ENCODE peak calls at places on chromosomes 12 and 14, in seven cellular contexts. J, I, G, U, R, K and T are unnamed samples. For H3K4me1, the result is how much of the 10 kb centered on the place peaks cover.

GRCh38 chr12:107223816-107224215 is 130.5 kb upstream of the CRY1 start:
- DNase-seq in G (peak), I (no peak), J (no peak), K (no peak), R (no peak), U (no peak), T (no peak)

GRCh38 chr14:90521121-90521929 is 124.5 kb downstream of the CALM1 start:
- DNase-seq in G (peak), U (no peak), I (no peak), K (no peak), R (no peak), J (no peak), T (no peak)

GRCh38 chr14:76151398-76152332 is at the start of gene GPATCH2L:
- DNase-seq in J (peak), R (peak), I (no peak), K (peak), U (peak), G (peak), T (peak)

GRCh38 chr12:92059976-92060375 is 85.7 kb downstream of the BTG1 start:
- DNase-seq in G (no peak), I (no peak), J (no peak), R (no peak), U (peak), K (no peak), T (peak)

GRCh38 chr12:47438175-47438574 is 267.7 kb downstream of the RPAP3 start:
- DNase-seq in J (no peak), R (no peak), G (no peak), U (no peak), I (no peak), K (no peak), T (no peak)

GRCh38 chr12:622420-622819 is 40.8 kb downstream of the NINJ2 start:
- DNase-seq in I (no peak), U (no peak), G (no peak), R (no peak), J (no peak), K (no peak), T (no peak)

GRCh38 chr14:93936245-93936644 is 9.1 kb downstream of the FAM181A start:
- DNase-seq in J (no peak), G (peak), R (no peak), K (peak), U (peak), I (no peak), T (no peak)

GRCh38 chr12:92717202-92717601 is 14.4 kb downstream of the PLEKHG7 start:
- DNase-seq in K (peak), U (peak), R (peak), G (peak), J (no peak), I (no peak), T (peak)

GRCh38 chr14:80523518-80524117 is 312.3 kb upstream of the DIO2 start:
- DNase-seq in J (no peak), R (no peak), I (no peak), U (peak), G (no peak), K (no peak), T (no peak)

GRCh38 chr14:94288610-94289465 is 4.2 kb downstream of the SERPINA10 start:
- DNase-seq in G (no peak), K (peak), J (no peak), R (no peak), I (no peak), U (no peak), T (no peak)

GRCh38 chr14:98184467-98184866 is 1087.5 kb downstream of the BCL11B start:
- DNase-seq in R (no peak), G (no peak), U (no peak), K (no peak), J (no peak), I (no peak), T (no peak)

GRCh38 chr12:110739894-110740293 is 2.8 kb downstream of the PPP1CC start:
- DNase-seq in U (no peak), G (no peak), J (no peak), R (no peak), I (no peak), K (no peak), T (no peak)

GRCh38 chr14:21536395-21537087 is 10.4 kb upstream of the SALL2 start:
- DNase-seq in I (no peak), U (no peak), G (peak), J (no peak), R (no peak), K (peak), T (no peak)
- TF ChIP-seq EZH2 in I (peak), U (no peak), G (no peak), J (no peak), R (no peak), K (no peak), T (peak)

GRCh38 chr12:6278439-6279255 is 31.8 kb upstream of the PLEKHG6 start:
- DNase-seq in G (peak), I (no peak), J (peak), R (no peak), U (peak), K (peak), T (peak)

GRCh38 chr12:6279631-6280030 is 30.9 kb upstream of the PLEKHG6 start:
- DNase-seq in U (no peak), I (no peak), J (no peak), K (no peak), G (no peak), R (no peak), T (no peak)

GRCh38 chr12:6277982-6278438 is 32.5 kb upstream of the PLEKHG6 start:
- DNase-seq in K (no peak), R (no peak), G (no peak), U (peak), I (no peak), J (no peak), T (no peak)

GRCh38 chr12:6280053-6280469 is 30.4 kb upstream of the PLEKHG6 start:
- DNase-seq in J (no peak), I (peak), R (peak), U (peak), G (no peak), K (no peak), T (peak)

DNA sequence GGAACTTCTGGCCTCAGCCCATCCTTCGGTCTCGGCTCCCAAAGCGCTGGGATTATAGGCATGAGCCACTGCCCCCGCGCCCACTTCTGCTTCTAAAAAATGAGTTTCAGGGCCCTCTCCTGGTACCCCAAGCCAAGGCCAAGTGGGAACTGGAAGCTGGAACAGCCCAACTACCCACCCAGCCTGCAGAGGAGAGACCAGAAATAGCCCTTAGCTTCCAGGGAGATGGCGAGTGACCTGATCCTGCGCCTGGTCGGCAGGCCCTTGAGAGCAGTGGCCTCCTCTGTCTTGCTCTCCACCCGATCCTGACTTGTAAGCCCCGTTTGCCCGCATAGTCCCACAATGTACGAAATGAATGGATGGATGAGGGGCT is 31.2 kb upstream of the PLEKHG6 start:
- DNase-seq in U (no peak), R (no peak), I (no peak), G (no peak), K (no peak), J (no peak), T (no peak)
- H3K4me1 ChIP-seq in U (half or more), R (half or more), I (under half), G (under half), K (under half), J (under half), T (under half)

DNA sequence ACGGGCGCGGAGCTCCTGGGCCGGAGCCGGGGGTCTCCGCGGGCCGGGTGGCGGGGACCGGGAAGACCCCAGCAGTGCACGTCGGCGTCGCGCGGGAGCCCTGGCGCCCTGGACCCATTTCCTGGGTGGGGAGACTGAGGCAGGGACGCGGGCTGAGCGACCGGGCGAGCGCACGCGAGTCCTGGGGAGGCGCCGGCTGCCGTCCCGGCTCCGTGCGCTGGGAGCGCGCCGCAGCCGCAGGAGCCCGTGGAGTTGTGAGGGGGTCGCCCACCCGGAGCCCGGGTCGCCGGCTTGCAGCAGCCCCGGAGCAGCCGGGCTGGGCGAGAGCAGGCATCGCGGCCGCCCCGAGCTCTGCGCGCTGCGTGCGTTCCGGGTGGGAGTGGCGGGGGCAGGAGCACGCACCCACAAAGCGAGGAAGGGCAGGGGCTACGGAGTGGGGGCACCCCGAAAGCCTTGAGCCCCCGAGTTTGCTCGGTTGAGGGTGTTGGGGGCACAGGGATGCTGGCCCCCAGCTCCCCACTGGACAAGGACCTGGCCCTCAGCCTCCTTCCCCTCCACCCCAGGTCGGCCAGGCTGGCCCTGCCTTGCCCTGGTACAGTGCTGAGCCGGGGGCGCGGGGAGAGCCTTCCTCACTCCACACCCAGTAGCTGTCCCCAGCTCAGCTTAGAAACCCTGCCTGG is 618 bp downstream of the MMP17 start:
- DNase-seq in U (peak), R (no peak), K (peak), G (peak), J (no peak), I (no peak), T (no peak)
- TF ChIP-seq EZH2 in U (no peak), R (no peak), K (peak), G (no peak), J (no peak), I (peak), T (no peak)

DNA sequence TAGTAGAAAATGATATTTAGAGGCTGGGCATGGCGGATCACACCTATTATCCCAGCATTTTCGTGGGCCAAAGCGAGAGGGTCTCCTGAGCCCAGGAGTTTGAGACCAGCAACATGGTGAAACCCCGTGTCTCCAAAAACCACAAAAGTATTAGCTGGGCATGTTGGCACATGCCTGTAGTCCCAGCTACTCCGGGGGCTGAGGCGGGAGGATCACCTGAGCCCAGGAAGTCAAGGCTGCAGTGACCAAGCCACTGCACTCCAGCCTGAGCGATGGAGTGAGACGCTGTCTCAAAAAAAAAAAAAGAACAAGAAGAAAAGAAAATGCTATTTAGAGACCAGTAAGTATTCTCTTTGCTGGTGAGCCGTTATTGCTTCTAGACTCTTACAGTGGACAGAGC is 79.2 kb upstream of the MDM1 start:
- DNase-seq in K (no peak), G (no peak), R (no peak), J (no peak), I (no peak), U (no peak), T (no peak)
- H3K4me1 ChIP-seq in K (under half), G (under half), R (under half), J (under half), I (under half), U (under half), T (under half)

DNA sequence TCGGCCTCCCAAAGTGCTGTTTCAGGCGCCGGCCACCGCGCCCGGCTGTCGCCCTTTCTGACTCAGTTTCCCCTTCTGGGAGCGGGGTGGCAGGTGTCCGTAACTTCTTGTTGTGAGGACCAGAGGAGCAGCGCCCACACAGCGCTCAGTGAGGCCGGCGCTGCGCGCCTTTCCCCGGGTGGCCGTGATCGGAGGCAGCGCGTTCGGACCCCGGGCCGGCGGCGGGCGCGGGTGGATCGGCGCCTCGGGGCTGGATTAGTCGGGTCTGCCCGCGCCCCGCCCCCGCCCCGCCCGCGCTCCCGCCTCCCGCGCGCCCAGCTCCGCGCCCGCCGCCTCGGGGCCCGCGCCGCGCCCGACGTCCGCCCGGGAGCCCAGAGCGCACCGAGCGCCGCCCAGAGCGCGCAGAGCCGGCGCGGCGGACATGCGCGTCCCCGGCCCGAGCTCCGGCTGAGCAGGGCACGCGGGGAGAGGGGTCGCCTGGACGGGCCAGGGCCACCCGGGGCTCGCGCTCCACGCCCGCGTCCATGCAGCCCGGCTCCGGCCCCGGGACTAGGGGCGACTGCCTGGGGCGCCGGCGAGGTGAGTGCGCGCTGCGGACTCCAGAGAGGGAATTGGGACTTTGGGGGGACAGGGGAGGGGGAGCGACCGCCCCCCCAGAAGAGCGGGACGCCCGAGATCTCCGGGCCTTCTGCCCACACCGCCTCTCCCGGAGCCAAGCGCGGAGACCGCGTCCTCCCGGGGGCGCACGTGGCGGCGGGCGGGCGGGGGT is 50.5 kb downstream of the LRCOL1 start:
- DNase-seq in I (no peak), G (peak), K (peak), J (no peak), R (peak), U (peak), T (peak)
- TF ChIP-seq EZH2 in I (no peak), G (no peak), K (no peak), J (no peak), R (no peak), U (no peak), T (no peak)

GRCh38 chr12:96047621-96048211 is 12.3 kb upstream of the LTA4H start:
- DNase-seq in K (no peak), J (no peak), U (peak), R (peak), I (peak), G (no peak), T (peak)
- H3K4me1 ChIP-seq in K (under half), J (under half), U (under half), R (half or more), I (under half), G (under half), T (under half)

GRCh38 chr14:105087308-105087962 is 22.2 kb upstream of the GPR132 start:
- DNase-seq in J (no peak), I (no peak), K (peak), G (peak), R (no peak), U (peak), T (peak)

GRCh38 chr14:105083926-105084685 is 18.9 kb upstream of the GPR132 start:
- DNase-seq in I (no peak), R (no peak), K (no peak), U (no peak), G (no peak), J (no peak), T (no peak)

GRCh38 chr14:105086833-105087307 is 21.6 kb upstream of the GPR132 start:
- DNase-seq in K (peak), G (peak), J (peak), R (peak), U (peak), I (no peak), T (peak)

GRCh38 chr14:105084741-105085571 is 19.7 kb upstream of the GPR132 start:
- DNase-seq in U (no peak), J (no peak), R (no peak), G (no peak), I (no peak), K (no peak), T (no peak)

GRCh38 chr14:105085766-105086165 is 20.5 kb upstream of the GPR132 start:
- DNase-seq in R (no peak), I (no peak), U (no peak), J (no peak), G (no peak), K (no peak), T (no peak)
- TF ChIP-seq EZH2 in R (no peak), I (no peak), U (no peak), J (no peak), G (no peak), K (no peak), T (no peak)

DNA sequence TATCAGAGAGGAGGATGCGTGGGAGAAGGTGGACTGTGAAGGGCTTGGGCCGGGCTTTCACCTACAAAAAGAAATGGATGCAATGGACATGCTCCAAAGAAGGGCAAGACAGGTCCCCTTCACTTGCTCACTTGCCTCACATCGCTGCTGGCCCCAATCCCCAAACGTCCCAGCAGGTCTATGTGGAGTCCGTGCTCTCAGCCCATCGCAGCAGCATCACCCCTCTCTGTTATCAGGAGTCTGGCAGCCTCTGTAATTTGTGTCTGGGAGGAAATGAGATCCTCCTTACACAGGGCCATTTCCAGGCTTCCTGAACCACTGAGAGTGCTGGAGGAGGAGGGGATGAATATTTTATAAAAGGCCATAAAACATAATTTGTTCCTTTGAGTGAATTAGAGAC is 76.9 kb downstream of the GALNT8 start:
- DNase-seq in G (no peak), K (no peak), J (no peak), R (no peak), U (no peak), I (no peak), T (no peak)
- H3K4me1 ChIP-seq in G (under half), K (under half), J (under half), R (under half), U (under half), I (under half), T (under half)